ENCODE peak calls at places on chromosomes 4 and X, in nine cellular contexts. T is heart left ventricle, C is K562, L is SJSA1, N is Caco-2, W is MM.1S, D is astrocyte, J is IMR-90, E is NT2/D1. P is an unnamed sample.

GRCh38 chr4:129014566-129015509 is 78.5 kb downstream of the SCLT1 start:
- DNase-seq in T (peak; percentile 37), C (no peak), L (no peak), N (no peak), W (no peak), D (peak; percentile 22), J (peak; percentile 14), E (no peak), P (no peak)

GRCh38 chrX:87846956-87847355 is 329.4 kb downstream of the KLHL4 start:
- DNase-seq in T (no peak), C (no peak), L (no peak), N (no peak), W (no peak), D (no peak), J (no peak), E (no peak), P (no peak)

GRCh38 chr4:140653718-140654515 is 85.2 kb upstream of the UCP1 start:
- DNase-seq in T (no peak), C (no peak), L (no peak), N (no peak), W (peak; percentile 44), D (peak; percentile 9), J (peak; percentile 49), E (no peak), P (peak; percentile 25)

GRCh38 chrX:150063138-150063518 is 124.8 kb upstream of the EOLA2 start:
- DNase-seq in T (no peak), C (no peak), L (no peak), N (no peak), W (no peak), D (no peak), J (no peak), E (no peak), P (no peak)

GRCh38 chrX:1533083-1533482 is 3.9 kb downstream of the P2RY8 start:
- DNase-seq in T (no peak), C (no peak), L (no peak), N (no peak), W (no peak), D (no peak), J (no peak), E (no peak), P (no peak)

GRCh38 chr4:3369781-3370660 is 71.7 kb upstream of the HGFAC start:
- DNase-seq in T (no peak), C (no peak), L (peak; percentile 86), N (no peak), W (peak; percentile 25), D (peak; percentile 89), J (peak; percentile 94), E (peak; percentile 66), P (peak; percentile 88)

GRCh38 chr4:169079942-169080827 is 70.1 kb upstream of the CBR4 start:
- DNase-seq in T (peak; percentile 72), C (peak; percentile 21), L (peak; percentile 51), N (no peak), W (no peak), D (peak; percentile 82), J (peak; percentile 77), E (no peak), P (peak; percentile 74)

GRCh38 chr4:156575430-156576073 is 396.0 kb downstream of the PDGFC start:
- DNase-seq in T (no peak), C (no peak), L (no peak), N (no peak), W (no peak), D (peak; percentile 40), J (no peak), E (no peak), P (peak; percentile 62)

GRCh38 chrX:111561851-111562250 is 50.4 kb downstream of the SERTM2 start:
- DNase-seq in T (no peak), C (no peak), L (no peak), N (no peak), W (no peak), D (no peak), J (no peak), E (no peak), P (no peak)

GRCh38 chrX:63930140-63930539 is 145.1 kb upstream of the ARHGEF9 start:
- DNase-seq in T (no peak), C (no peak), L (no peak), N (peak; percentile 1), W (no peak), D (no peak), J (no peak), E (no peak), P (no peak)

GRCh38 chr4:78058591-78059523 is 1.7 kb downstream of the FRAS1 start:
- DNase-seq in T (peak; percentile 65), C (no peak), L (peak; percentile 22), N (peak; percentile 60), W (peak; percentile 12), D (peak; percentile 15), J (no peak), E (no peak), P (peak; percentile 55)

GRCh38 chr4:89482926-89483595 is 175.5 kb upstream of the GPRIN3 start:
- DNase-seq in T (no peak), C (no peak), L (no peak), N (no peak), W (no peak), D (no peak), J (no peak), E (no peak), P (no peak)

GRCh38 chrX:104347860-104348259 is 93.1 kb upstream of the ESX1 start:
- DNase-seq in T (no peak), C (no peak), L (no peak), N (no peak), W (no peak), D (peak; percentile 48), J (no peak), E (no peak), P (peak; percentile 34)

GRCh38 chrX:102765217-102765616 is 44.7 kb downstream of the GPRASP3 start:
- DNase-seq in T (no peak), C (no peak), L (no peak), N (no peak), W (no peak), D (peak; percentile 65), J (peak; percentile 82), E (no peak), P (peak; percentile 56)

GRCh38 chr4:168092176-168092712 is at the start of gene ANXA10:
- DNase-seq in T (no peak), C (no peak), L (no peak), N (no peak), W (no peak), D (no peak), J (no peak), E (no peak), P (no peak)

GRCh38 chr4:147361726-147362125 is 119.2 kb upstream of the EDNRA start:
- DNase-seq in T (no peak), C (no peak), L (peak; percentile 34), N (no peak), W (no peak), D (peak; percentile 91), J (peak; percentile 92), E (no peak), P (peak; percentile 94)

GRCh38 chrX:44906041-44906440 is 33.1 kb downstream of the KDM6A start:
- DNase-seq in T (no peak), C (no peak), L (no peak), N (no peak), W (no peak), D (no peak), J (no peak), E (no peak), P (no peak)

GRCh38 chrX:44904542-44905115 is 31.6 kb downstream of the KDM6A start:
- DNase-seq in T (no peak), C (no peak), L (no peak), N (no peak), W (no peak), D (no peak), J (no peak), E (no peak), P (no peak)

GRCh38 chrX:44903107-44903506 is 30.1 kb downstream of the KDM6A start:
- DNase-seq in T (no peak), C (peak; percentile 34), L (peak; percentile 61), N (no peak), W (no peak), D (peak; percentile 82), J (peak; percentile 78), E (no peak), P (peak; percentile 34)

GRCh38 chrX:44906542-44906941 is 33.6 kb downstream of the KDM6A start:
- DNase-seq in T (no peak), C (no peak), L (no peak), N (no peak), W (no peak), D (no peak), J (no peak), E (no peak), P (no peak)

GRCh38 chrX:44903842-44904530 is 31.0 kb downstream of the KDM6A start:
- DNase-seq in T (no peak), C (no peak), L (peak; percentile 24), N (no peak), W (peak; percentile 19), D (no peak), J (no peak), E (no peak), P (no peak)
- H3K4me3 ChIP-seq in T (no peak overlapping the region), C (no peak overlapping the region), L (peak overlapping the region; percentile 8), N (no peak overlapping the region), W (peak overlapping the region; percentile 20), D (no peak overlapping the region), J (no peak overlapping the region), E (no peak overlapping the region), P (no peak overlapping the region)

GRCh38 chr4:154390324-154390723 is 101.3 kb downstream of the DCHS2 start:
- DNase-seq in T (no peak), C (no peak), L (no peak), N (no peak), W (no peak), D (no peak), J (no peak), E (no peak), P (no peak)
- H3K4me3 ChIP-seq in T (no peak overlapping the region), C (no peak overlapping the region), L (no peak overlapping the region), N (no peak overlapping the region), W (no peak overlapping the region), D (no peak overlapping the region), J (no peak overlapping the region), E (no peak overlapping the region), P (no peak overlapping the region)

GRCh38 chr4:33715996-33716395 is 2528.3 kb downstream of the ARAP2 start:
- DNase-seq in T (no peak), C (no peak), L (no peak), N (no peak), W (peak; percentile 32), D (peak; percentile 90), J (no peak), E (no peak), P (peak; percentile 91)
- H3K4me3 ChIP-seq in T (no peak overlapping the region), C (no peak overlapping the region), L (no peak overlapping the region), N (no peak overlapping the region), W (no peak overlapping the region), D (no peak overlapping the region), J (no peak overlapping the region), E (no peak overlapping the region), P (no peak overlapping the region)

GRCh38 chr4:4502694-4503311 is 39.0 kb downstream of the STX18 start:
- DNase-seq in T (no peak), C (peak; percentile 32), L (peak; percentile 16), N (no peak), W (no peak), D (peak; percentile 72), J (peak; percentile 79), E (no peak), P (peak; percentile 51)
- H3K4me3 ChIP-seq in T (no peak overlapping the region), C (peak overlapping the region; percentile 19), L (no peak overlapping the region), N (no peak overlapping the region), W (peak overlapping the region; percentile 29), D (peak overlapping the region; percentile 44), J (no peak overlapping the region), E (no peak overlapping the region), P (no peak overlapping the region)

GRCh38 chrX:41148553-41148952 is 63.3 kb downstream of the USP9X start:
- DNase-seq in T (no peak), C (no peak), L (peak; percentile 64), N (no peak), W (no peak), D (peak; percentile 75), J (peak; percentile 84), E (no peak), P (peak; percentile 52)
- H3K4me3 ChIP-seq in T (no peak overlapping the region), C (no peak overlapping the region), L (no peak overlapping the region), N (no peak overlapping the region), W (no peak overlapping the region), D (no peak overlapping the region), J (no peak overlapping the region), E (no peak overlapping the region), P (no peak overlapping the region)

P was measured in cardiac fibroblast.